ENCODE peak calls at places on chromosome 1, in ten cellular contexts. Y, S, X, F, Q, E, M, A, N and T are unnamed samples. For H3K9me3, the result is how much of the 10 kb centered on the place peaks cover.

GRCh38 chr1:160522622-160523345 is at the start of gene SLAMF6:
- DNase-seq in E (no peak), A (no peak), S (no peak), M (no peak), Q (no peak), Y (peak), N (no peak), X (peak), F (peak), T (no peak)

GRCh38 chr1:46302091-46303037 is 1.1 kb downstream of the LRRC41 start:
- DNase-seq in S (peak), Y (peak), N (peak), F (peak), E (peak), M (peak), A (peak), X (peak), Q (peak), T (no peak)

GRCh38 chr1:217230412-217230811 is 400.5 kb downstream of the GPATCH2 start:
- DNase-seq in Q (no peak), S (no peak), A (no peak), F (no peak), N (no peak), X (no peak), Y (no peak), M (no peak), E (no peak), T (no peak)

GRCh38 chr1:201266774-201267173 is 16.5 kb upstream of the PKP1 start:
- DNase-seq in M (no peak), Y (no peak), Q (peak), E (peak), N (no peak), X (no peak), S (no peak), A (no peak), F (no peak), T (peak)

GRCh38 chr1:109050228-109050995 is 8.5 kb upstream of the WDR47 start:
- DNase-seq in S (no peak), Y (no peak), F (no peak), E (no peak), N (no peak), A (no peak), X (no peak), M (no peak), Q (peak), T (no peak)

GRCh38 chr1:20102875-20103274 is 16.5 kb downstream of the PLA2G2D start:
- DNase-seq in Y (no peak), N (no peak), X (no peak), A (no peak), M (no peak), Q (peak), S (no peak), E (peak), F (no peak), T (peak)

GRCh38 chr1:226722901-226723639 is 16.0 kb downstream of the ITPKB start:
- DNase-seq in S (no peak), M (no peak), Q (no peak), X (no peak), A (no peak), Y (no peak), F (no peak), E (no peak), N (no peak), T (no peak)

GRCh38 chr1:64624446-64624766 is 120.5 kb upstream of the RAVER2 start:
- DNase-seq in F (no peak), X (no peak), A (no peak), Y (peak), E (peak), S (peak), M (no peak), N (no peak), Q (peak), T (no peak)

GRCh38 chr1:10866314-10867091 is 70.1 kb upstream of the CASZ1 start:
- DNase-seq in Q (peak), X (peak), M (peak), Y (no peak), N (no peak), A (no peak), F (peak), S (no peak), E (peak), T (no peak)
- H3K9me3 ChIP-seq in Q (under half), X (under half), M (under half), Y (under half), N (under half), A (under half), F (under half), S (under half), E (under half), T (under half)

GRCh38 chr1:239982762-239983161 is 108.9 kb upstream of the FMN2 start:
- DNase-seq in Q (no peak), Y (no peak), S (no peak), F (no peak), N (no peak), M (no peak), E (peak), A (no peak), X (no peak), T (no peak)

GRCh38 chr1:239979469-239979868 is 112.2 kb upstream of the FMN2 start:
- DNase-seq in E (no peak), Q (no peak), A (no peak), M (no peak), F (no peak), Y (no peak), N (no peak), X (no peak), S (no peak), T (no peak)

GRCh38 chr1:239989990-239990389 is 101.7 kb upstream of the FMN2 start:
- DNase-seq in S (no peak), Q (no peak), N (no peak), E (no peak), X (no peak), M (no peak), F (no peak), A (no peak), Y (no peak), T (no peak)

GRCh38 chr1:239987103-239987745 is 104.5 kb upstream of the FMN2 start:
- DNase-seq in Q (peak), E (peak), S (no peak), Y (peak), N (no peak), A (no peak), M (no peak), F (peak), X (no peak), T (peak)

DNA sequence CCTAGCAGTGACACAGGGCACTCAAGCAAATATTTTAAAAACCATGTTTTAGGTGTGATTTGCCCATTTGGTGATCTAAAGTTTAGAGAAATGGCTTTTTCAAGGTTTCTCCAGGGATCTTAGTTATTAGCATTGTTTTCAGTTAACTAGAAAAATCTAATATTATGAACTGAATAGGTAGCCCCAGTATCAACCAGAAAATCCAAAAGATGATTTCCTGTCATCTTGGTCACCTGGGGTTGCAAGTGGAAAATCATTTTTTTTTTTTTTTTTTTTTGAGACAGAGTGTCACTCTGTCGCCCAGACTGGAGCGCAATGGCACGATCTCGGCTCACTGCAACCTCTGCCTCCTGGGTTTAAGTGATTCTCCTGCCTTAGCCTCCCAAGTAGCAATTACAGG is 106.6 kb upstream of the FMN2 start:
- DNase-seq in E (no peak), Y (no peak), M (no peak), F (peak), X (no peak), Q (no peak), A (no peak), S (no peak), N (no peak), T (no peak)
- H3K9me3 ChIP-seq in E (under half), Y (under half), M (under half), F (under half), X (under half), Q (under half), A (under half), S (under half), N (under half), T (under half)

GRCh38 chr1:3030663-3031381 is 9.6 kb downstream of the ACTRT2 start:
- DNase-seq in Y (no peak), S (no peak), N (no peak), Q (no peak), X (no peak), M (peak), F (no peak), A (no peak), E (no peak), T (no peak)
- H3K9me3 ChIP-seq in Y (under half), S (under half), N (under half), Q (under half), X (under half), M (under half), F (under half), A (under half), E (under half), T (half or more)

DNA sequence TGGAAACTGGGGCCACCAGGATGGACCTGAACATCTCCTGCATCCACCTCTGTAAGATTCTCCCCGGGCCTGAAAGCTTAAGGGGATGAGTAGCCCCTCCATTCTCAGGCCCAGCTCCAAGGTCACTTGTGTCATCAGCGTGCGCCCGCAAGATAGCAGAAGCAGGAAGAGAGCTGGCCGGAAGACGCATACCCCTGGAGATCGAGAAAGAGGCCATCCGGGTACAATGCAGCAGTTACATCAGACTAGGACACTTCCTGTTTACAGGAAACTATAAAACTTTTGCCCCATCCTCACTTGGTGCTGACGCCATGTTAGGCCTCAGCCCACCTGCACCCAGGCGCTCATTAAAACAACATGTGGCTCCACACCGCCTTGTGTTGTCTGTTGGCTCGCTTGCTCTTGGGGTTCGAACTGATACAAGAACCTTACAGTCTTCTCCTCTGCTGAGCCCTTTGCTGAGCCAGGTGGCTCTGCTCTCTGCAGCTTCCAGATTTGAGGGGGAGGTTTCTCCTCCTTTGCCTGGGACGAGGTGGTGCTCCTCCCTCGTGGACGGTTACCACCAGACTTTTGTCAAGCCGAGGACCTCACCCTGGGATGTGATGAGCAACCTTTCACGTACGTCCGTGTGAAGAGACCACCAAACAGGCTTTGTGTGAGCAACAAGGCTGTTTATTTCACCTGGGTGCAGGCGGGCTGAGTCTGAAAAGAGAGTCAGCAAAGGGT is 277.5 kb upstream of the C1orf174 start:
- DNase-seq in E (no peak), A (no peak), F (peak), M (no peak), S (no peak), Y (no peak), N (no peak), Q (no peak), X (no peak), T (no peak)
- H3K9me3 ChIP-seq in E (under half), A (under half), F (under half), M (under half), S (under half), Y (under half), N (under half), Q (under half), X (under half), T (half or more)

GRCh38 chr1:3003039-3003940 is 18.0 kb upstream of the ACTRT2 start:
- DNase-seq in X (no peak), A (no peak), M (peak), N (no peak), Y (no peak), S (no peak), Q (no peak), F (no peak), E (no peak), T (no peak)
- H3K9me3 ChIP-seq in X (under half), A (under half), M (under half), N (under half), Y (under half), S (under half), Q (under half), F (under half), E (under half), T (half or more)

GRCh38 chr1:163885510-163885909 is 563.8 kb downstream of the NUF2 start:
- DNase-seq in Q (no peak), X (no peak), Y (no peak), N (no peak), F (no peak), S (no peak), A (no peak), E (no peak), M (no peak), T (no peak)
- H3K9me3 ChIP-seq in Q (under half), X (under half), Y (under half), N (under half), F (under half), S (under half), A (under half), E (under half), M (under half), T (under half)